ENCODE peak calls at places on chromosomes 1 and 21, in four cellular contexts. D, E, Y and Q are unnamed samples.

GRCh38 chr1:227192163-227192562 is 126.1 kb downstream of the CDC42BPA start:
- DNase-seq in D (no peak), E (peak), Y (no peak), Q (peak)

GRCh38 chr1:188906921-188907641 is 1570.6 kb downstream of the BRINP3 start:
- DNase-seq in D (no peak), E (no peak), Y (no peak), Q (no peak)

GRCh38 chr1:98126740-98127139 is 205.9 kb upstream of the DPYD start:
- DNase-seq in D (no peak), E (no peak), Y (no peak), Q (no peak)

GRCh38 chr1:53807916-53808315 is 30.2 kb downstream of the NDC1 start:
- DNase-seq in D (no peak), E (no peak), Y (no peak), Q (peak)

GRCh38 chr1:154962238-154962678 is 676 bp upstream of the PYGO2 start:
- DNase-seq in D (peak), E (peak), Y (no peak), Q (no peak)

GRCh38 chr1:193951989-193952388 is 765.6 kb upstream of the B3GALT2 start:
- DNase-seq in D (no peak), E (peak), Y (no peak), Q (no peak)

GRCh38 chr1:75203415-75204277 is 69.5 kb downstream of the LHX8 start:
- DNase-seq in D (no peak), E (peak), Y (no peak), Q (no peak)

GRCh38 chr1:189921613-189922012 is 556.1 kb downstream of the BRINP3 start:
- DNase-seq in D (no peak), E (no peak), Y (no peak), Q (no peak)

GRCh38 chr1:97144527-97144926 is 422.9 kb downstream of the PTBP2 start:
- DNase-seq in D (no peak), E (peak), Y (no peak), Q (no peak)

GRCh38 chr1:67053535-67053784 is 488 bp downstream of the SLC35D1 start:
- DNase-seq in D (peak), E (peak), Y (peak), Q (no peak)

GRCh38 chr1:79355073-79355472 is 348.5 kb upstream of the ADGRL4 start:
- DNase-seq in D (no peak), E (peak), Y (no peak), Q (no peak)

GRCh38 chr1:111620412-111620971 is 903 bp downstream of the RAP1A start:
- DNase-seq in D (no peak), E (no peak), Y (no peak), Q (peak)

GRCh38 chr1:51548986-51549619 is 30.0 kb upstream of the EPS15 start:
- DNase-seq in D (no peak), E (no peak), Y (no peak), Q (no peak)

GRCh38 chr1:63148825-63149645 is 173.3 kb upstream of the FOXD3 start:
- DNase-seq in D (no peak), E (peak), Y (no peak), Q (peak)

GRCh38 chr1:69146303-69146702 is 421.4 kb upstream of the LRRC7 start:
- DNase-seq in D (no peak), E (no peak), Y (no peak), Q (no peak)

GRCh38 chr1:47658161-47658920 is 220.5 kb downstream of the FOXD2 start:
- DNase-seq in D (peak), E (no peak), Y (peak), Q (no peak)

GRCh38 chr1:115404936-115405335 is 66.9 kb upstream of the NGF start:
- DNase-seq in D (no peak), E (no peak), Y (no peak), Q (no peak)

GRCh38 chr1:36088577-36089392 is at the start of gene ADPRS:
- DNase-seq in D (peak), E (peak), Y (peak), Q (peak)

GRCh38 chr1:8303141-8303540 is 14.8 kb upstream of the SLC45A1 start:
- DNase-seq in D (no peak), E (peak), Y (no peak), Q (peak)
- H3K4me3 ChIP-seq in D (no peak), E (no peak), Y (no peak), Q (peak)

GRCh38 chr1:192557841-192558595 is 17.6 kb upstream of the RGS1 start:
- DNase-seq in D (no peak), E (no peak), Y (no peak), Q (no peak)
- H3K27ac ChIP-seq in D (no peak), E (no peak), Y (no peak), Q (no peak)

GRCh38 chr1:11543392-11543791 is 64.4 kb downstream of the DISP3 start:
- DNase-seq in D (no peak), E (no peak), Y (no peak), Q (no peak)

GRCh38 chr1:11543796-11544195 is 64.8 kb downstream of the DISP3 start:
- DNase-seq in D (no peak), E (no peak), Y (no peak), Q (no peak)

GRCh38 chr1:11541956-11542355 is 63.0 kb downstream of the DISP3 start:
- DNase-seq in D (no peak), E (no peak), Y (no peak), Q (no peak)

GRCh38 chr1:11541236-11541635 is 62.3 kb downstream of the DISP3 start:
- DNase-seq in D (no peak), E (no peak), Y (no peak), Q (no peak)

DNA sequence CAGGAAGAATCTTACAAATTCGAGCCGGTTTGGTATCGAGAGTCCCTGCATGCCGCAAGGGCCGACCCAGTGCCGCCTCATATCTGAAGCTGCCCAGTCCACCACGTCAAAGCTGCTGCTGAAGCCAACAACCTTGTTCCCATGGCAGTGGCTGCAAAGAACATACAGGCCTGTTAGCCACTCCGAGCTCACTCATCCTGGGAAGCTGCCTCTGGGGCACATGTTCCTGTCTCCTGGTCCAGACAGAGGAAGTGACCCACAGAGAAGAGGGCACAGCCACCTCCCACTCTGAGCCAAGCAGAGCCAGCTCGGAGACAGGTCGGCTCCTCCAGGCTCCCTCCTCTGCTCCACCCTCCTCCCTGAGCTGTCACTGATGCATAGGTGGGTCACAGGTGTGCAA is 66.8 kb downstream of the DISP3 start:
- DNase-seq in D (no peak), E (no peak), Y (no peak), Q (no peak)
- H3K4me3 ChIP-seq in D (no peak), E (no peak), Y (no peak), Q (no peak)

DNA sequence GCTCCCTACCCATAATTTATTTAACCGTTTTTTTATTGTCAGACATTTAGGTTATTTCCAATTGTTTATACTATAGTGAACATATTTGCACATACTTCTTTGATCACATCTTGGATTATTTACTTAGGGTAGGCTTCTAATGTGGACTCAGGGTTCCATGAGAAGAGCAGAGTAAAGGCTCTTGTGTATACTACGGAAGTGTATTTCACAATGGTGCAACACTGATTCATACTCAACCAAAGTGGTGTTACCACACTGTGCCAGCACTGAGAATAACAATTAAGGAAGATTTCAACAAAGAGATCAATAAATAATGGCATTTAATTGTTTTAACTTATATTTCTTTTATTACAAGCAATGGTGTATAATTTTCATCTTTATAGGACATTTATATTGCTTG is 251.2 kb downstream of the ZNF326 start:
- DNase-seq in D (no peak), E (no peak), Y (no peak), Q (no peak)
- H3K27ac ChIP-seq in D (no peak), E (no peak), Y (no peak), Q (no peak)

GRCh38 chr1:24322636-24323177 is 3.5 kb downstream of the GRHL3 start:
- DNase-seq in D (no peak), E (peak), Y (no peak), Q (no peak)
- H3K4me3 ChIP-seq in D (peak), E (no peak), Y (peak), Q (peak)

DNA sequence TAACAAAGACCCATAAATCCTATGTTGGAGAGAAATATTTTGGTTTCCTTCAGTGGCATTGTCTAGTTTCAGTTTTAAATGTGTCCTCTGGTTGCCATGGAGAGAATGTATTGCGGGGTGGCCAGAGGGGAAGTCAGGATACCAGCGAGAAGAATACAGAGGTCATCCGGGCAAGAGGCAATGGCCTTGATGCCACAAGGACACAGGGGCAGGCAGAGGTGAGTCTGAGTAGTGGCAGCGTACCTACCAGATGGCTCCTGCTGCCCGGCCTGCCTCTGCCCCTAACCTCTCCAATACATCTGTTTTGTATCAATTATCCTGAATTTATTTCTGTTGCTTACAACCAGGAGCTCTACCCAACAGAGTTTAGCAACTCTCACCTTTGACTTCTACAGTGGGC is 14.9 kb downstream of the KLHDC7A start:
- DNase-seq in D (no peak), E (no peak), Y (no peak), Q (no peak)
- H3K27ac ChIP-seq in D (no peak), E (no peak), Y (no peak), Q (no peak)

GRCh38 chr1:231418741-231419107 is 3.4 kb downstream of the EGLN1 start:
- DNase-seq in D (no peak), E (no peak), Y (no peak), Q (no peak)

GRCh38 chr1:231416896-231417295 is 5.2 kb downstream of the EGLN1 start:
- DNase-seq in D (no peak), E (peak), Y (no peak), Q (no peak)

GRCh38 chr1:231418101-231418740 is 3.9 kb downstream of the EGLN1 start:
- DNase-seq in D (no peak), E (no peak), Y (no peak), Q (no peak)

GRCh38 chr1:231419147-231419546 is 2.9 kb downstream of the EGLN1 start:
- DNase-seq in D (no peak), E (no peak), Y (no peak), Q (no peak)

DNA sequence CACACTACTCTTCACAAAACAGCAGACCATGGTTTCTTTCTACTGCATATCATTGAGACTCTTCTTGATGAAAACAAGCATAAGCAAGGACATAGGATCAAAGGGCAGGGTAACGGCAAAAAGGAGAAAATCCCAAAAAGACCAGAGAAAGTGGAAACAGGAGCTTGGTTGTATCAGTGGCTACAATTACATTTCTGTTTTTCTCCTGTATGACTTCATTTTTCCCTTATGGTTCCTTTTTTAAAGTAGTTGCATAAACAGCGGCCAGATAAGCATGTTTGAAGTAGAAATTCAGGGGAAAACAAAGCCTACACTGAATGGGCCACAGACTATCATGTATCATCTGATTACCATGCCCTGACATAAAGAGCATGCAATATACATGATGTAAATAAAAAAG is 4.6 kb downstream of the EGLN1 start:
- DNase-seq in D (no peak), E (peak), Y (no peak), Q (no peak)
- H3K4me3 ChIP-seq in D (peak), E (peak), Y (peak), Q (no peak)

GRCh38 chr1:8367571-8368184 is 49.8 kb downstream of the SLC45A1 start:
- DNase-seq in D (no peak), E (no peak), Y (no peak), Q (no peak)
- H3K27ac ChIP-seq in D (no peak), E (peak), Y (no peak), Q (no peak)

GRCh38 chr1:160401487-160401805 is 1.1 kb downstream of the VANGL2 start:
- DNase-seq in D (no peak), E (no peak), Y (no peak), Q (no peak)
- H3K4me3 ChIP-seq in D (peak), E (peak), Y (peak), Q (peak)

GRCh38 chr21:41867313-41867712 is 11.8 kb downstream of the PRDM15 start:
- DNase-seq in D (no peak), E (no peak), Y (no peak), Q (no peak)
- H3K27ac ChIP-seq in D (no peak), E (no peak), Y (no peak), Q (no peak)